ENCODE peak calls at places on chromosomes 1 and 21, in four cellular contexts. One of them, this sample, is unnamed.

GRCh38 chr1:18283601-18284385 is 176.2 kb downstream of the IGSF21 start:
- DNase-seq in suprapubic skin: no peak
- DNase-seq in fibroblast of the aortic adventitia: no peak
- DNase-seq in stomach: no peak
- DNase-seq in this sample: no peak

GRCh38 chr1:177170756-177171535 is at the start of gene BRINP2:
- DNase-seq in fibroblast of the aortic adventitia: peak; percentile 3
- DNase-seq in suprapubic skin: no peak
- DNase-seq in stomach: peak; percentile 56
- DNase-seq in this sample: no peak

GRCh38 chr1:204647114-204647804 is 38.3 kb downstream of the LRRN2 start:
- DNase-seq in fibroblast of the aortic adventitia: peak; percentile 81
- DNase-seq in stomach: peak; percentile 32
- DNase-seq in suprapubic skin: no peak
- DNase-seq in this sample: peak; percentile 65

GRCh38 chr21:42195378-42196031 is 23.4 kb upstream of the ABCG1 start:
- DNase-seq in fibroblast of the aortic adventitia: peak; percentile 49
- DNase-seq in suprapubic skin: no peak
- DNase-seq in stomach: no peak
- DNase-seq in this sample: no peak

GRCh38 chr1:152968248-152968647 is 2.2 kb upstream of the SPRR4 start:
- DNase-seq in suprapubic skin: no peak
- DNase-seq in stomach: no peak
- DNase-seq in fibroblast of the aortic adventitia: no peak
- DNase-seq in this sample: no peak

GRCh38 chr1:26126321-26127084 is 14.9 kb downstream of the PDIK1L start:
- DNase-seq in fibroblast of the aortic adventitia: peak; percentile 43
- DNase-seq in suprapubic skin: no peak
- DNase-seq in stomach: peak; percentile 56
- DNase-seq in this sample: no peak

GRCh38 chr1:153536618-153537375 is 1.0 kb upstream of the S100A6 start:
- DNase-seq in fibroblast of the aortic adventitia: no peak
- DNase-seq in suprapubic skin: no peak
- DNase-seq in stomach: peak; percentile 44
- DNase-seq in this sample: no peak

GRCh38 chr21:43639470-43640178 is 19.7 kb downstream of the HSF2BP start:
- DNase-seq in stomach: no peak
- DNase-seq in suprapubic skin: no peak
- DNase-seq in fibroblast of the aortic adventitia: peak; percentile 87
- DNase-seq in this sample: peak; percentile 45

GRCh38 chr1:39213511-39214002 is 9.1 kb downstream of the MACF1 start:
- DNase-seq in suprapubic skin: no peak
- DNase-seq in fibroblast of the aortic adventitia: peak; percentile 71
- DNase-seq in stomach: no peak
- DNase-seq in this sample: peak; percentile 83

GRCh38 chr1:154414606-154415005 is 9.5 kb downstream of the IL6R start:
- DNase-seq in suprapubic skin: no peak
- DNase-seq in stomach: peak; percentile 63
- DNase-seq in fibroblast of the aortic adventitia: no peak
- DNase-seq in this sample: no peak

GRCh38 chr1:182484531-182485257 is 34.7 kb downstream of the RGSL1 start:
- DNase-seq in suprapubic skin: no peak
- DNase-seq in stomach: no peak
- DNase-seq in fibroblast of the aortic adventitia: no peak
- DNase-seq in this sample: no peak

GRCh38 chr1:229411434-229412055 is 22.3 kb downstream of the ACTA1 start:
- DNase-seq in fibroblast of the aortic adventitia: no peak
- DNase-seq in stomach: no peak
- DNase-seq in suprapubic skin: no peak
- DNase-seq in this sample: no peak

GRCh38 chr21:17406202-17406601 is 106.6 kb upstream of the CXADR start:
- DNase-seq in suprapubic skin: no peak
- DNase-seq in stomach: no peak
- DNase-seq in fibroblast of the aortic adventitia: no peak
- DNase-seq in this sample: no peak

GRCh38 chr1:147177611-147178370 is 5.5 kb upstream of the PRKAB2 start:
- DNase-seq in stomach: no peak
- DNase-seq in fibroblast of the aortic adventitia: peak; percentile 54
- DNase-seq in suprapubic skin: no peak
- DNase-seq in this sample: peak; percentile 30

GRCh38 chr1:184002071-184002470 is 35.5 kb downstream of the COLGALT2 start:
- DNase-seq in fibroblast of the aortic adventitia: peak; percentile 91
- DNase-seq in stomach: no peak
- DNase-seq in suprapubic skin: no peak
- DNase-seq in this sample: peak; percentile 78

GRCh38 chr21:44943686-44944550 is 4.1 kb downstream of the SLX9 start:
- DNase-seq in suprapubic skin: peak; percentile 52
- DNase-seq in stomach: no peak
- DNase-seq in fibroblast of the aortic adventitia: no peak
- DNase-seq in this sample: no peak

GRCh38 chr1:183161391-183161790 is 24.7 kb upstream of the LAMC2 start:
- DNase-seq in suprapubic skin: no peak
- DNase-seq in fibroblast of the aortic adventitia: no peak
- DNase-seq in stomach: no peak
- DNase-seq in this sample: no peak

GRCh38 chr1:166839600-166840308 is 479 bp downstream of the POGK start:
- DNase-seq in stomach: peak; percentile 57
- DNase-seq in suprapubic skin: no peak
- DNase-seq in fibroblast of the aortic adventitia: peak; percentile 11
- DNase-seq in this sample: peak; percentile 25

GRCh38 chr1:207264663-207265270 is 56.7 kb upstream of the CD55 start:
- DNase-seq in suprapubic skin: no peak
- DNase-seq in fibroblast of the aortic adventitia: no peak
- DNase-seq in stomach: no peak
- DNase-seq in this sample: no peak

GRCh38 chr1:99645699-99646531 is at the start of gene PALMD:
- DNase-seq in suprapubic skin: peak; percentile 80
- DNase-seq in stomach: peak; percentile 51
- DNase-seq in fibroblast of the aortic adventitia: no peak
- DNase-seq in this sample: no peak

GRCh38 chr1:24745711-24746582 is 700 bp downstream of the CLIC4 start:
- DNase-seq in suprapubic skin: peak; percentile 88
- DNase-seq in stomach: peak; percentile 62
- DNase-seq in fibroblast of the aortic adventitia: peak; percentile 89
- DNase-seq in this sample: peak; percentile 46

GRCh38 chr1:183027031-183027430 is 3.8 kb downstream of the LAMC1 start:
- DNase-seq in fibroblast of the aortic adventitia: peak; percentile 34
- DNase-seq in stomach: no peak
- DNase-seq in suprapubic skin: no peak
- DNase-seq in this sample: no peak

GRCh38 chr1:41365772-41366427 is 4.7 kb downstream of the FOXO6 start:
- DNase-seq in fibroblast of the aortic adventitia: no peak
- DNase-seq in suprapubic skin: no peak
- DNase-seq in stomach: peak; percentile 56
- DNase-seq in this sample: no peak

GRCh38 chr1:205313681-205314308 is 7.8 kb downstream of the NUAK2 start:
- DNase-seq in fibroblast of the aortic adventitia: peak; percentile 79
- DNase-seq in stomach: peak; percentile 35
- DNase-seq in suprapubic skin: no peak
- DNase-seq in this sample: peak; percentile 54

GRCh38 chr1:237975903-237976302 is 85.2 kb upstream of the ZP4 start:
- DNase-seq in fibroblast of the aortic adventitia: no peak
- DNase-seq in suprapubic skin: no peak
- DNase-seq in stomach: no peak
- DNase-seq in this sample: no peak

GRCh38 chr1:191913234-191913948 is 244.9 kb upstream of the RGS18 start:
- DNase-seq in stomach: no peak
- DNase-seq in suprapubic skin: no peak
- DNase-seq in fibroblast of the aortic adventitia: no peak
- DNase-seq in this sample: no peak

GRCh38 chr1:5485968-5486665 is 506.1 kb downstream of the NPHP4 start:
- DNase-seq in stomach: no peak
- DNase-seq in suprapubic skin: no peak
- DNase-seq in fibroblast of the aortic adventitia: no peak
- DNase-seq in this sample: no peak

GRCh38 chr1:32071758-32072621 is 749 bp upstream of the TMEM39B start:
- DNase-seq in stomach: no peak
- DNase-seq in suprapubic skin: no peak
- DNase-seq in fibroblast of the aortic adventitia: peak; percentile 52
- DNase-seq in this sample: peak; percentile 66

GRCh38 chr1:247840819-247841218 is 877 bp downstream of the OR11L1 start:
- DNase-seq in stomach: no peak
- DNase-seq in suprapubic skin: no peak
- DNase-seq in fibroblast of the aortic adventitia: no peak
- DNase-seq in this sample: no peak

GRCh38 chr21:26116456-26117011 is 54.0 kb downstream of the APP start:
- DNase-seq in suprapubic skin: no peak
- DNase-seq in fibroblast of the aortic adventitia: peak; percentile 83
- DNase-seq in stomach: no peak
- DNase-seq in this sample: peak; percentile 32

GRCh38 chr1:114490235-114490634 is 20.8 kb downstream of the TRIM33 start:
- DNase-seq in stomach: no peak
- DNase-seq in suprapubic skin: no peak
- DNase-seq in fibroblast of the aortic adventitia: peak; percentile 66
- DNase-seq in this sample: no peak

GRCh38 chr1:220076861-220077762 is 12.5 kb downstream of the BPNT1 start:
- DNase-seq in stomach: no peak
- DNase-seq in suprapubic skin: no peak
- DNase-seq in fibroblast of the aortic adventitia: peak; percentile 26
- DNase-seq in this sample: no peak

GRCh38 chr21:35449846-35450245 is 400.7 kb upstream of the RUNX1 start:
- DNase-seq in fibroblast of the aortic adventitia: no peak
- DNase-seq in suprapubic skin: no peak
- DNase-seq in stomach: no peak
- DNase-seq in this sample: no peak

GRCh38 chr1:210027994-210028393 is 90.0 kb downstream of the SYT14 start:
- DNase-seq in fibroblast of the aortic adventitia: no peak
- DNase-seq in suprapubic skin: no peak
- DNase-seq in stomach: no peak
- DNase-seq in this sample: no peak

GRCh38 chr1:176656257-176656995 is 193.5 kb downstream of the PAPPA2 start:
- DNase-seq in stomach: no peak
- DNase-seq in fibroblast of the aortic adventitia: peak; percentile 98
- DNase-seq in suprapubic skin: no peak
- DNase-seq in this sample: peak; percentile 66

DNA sequence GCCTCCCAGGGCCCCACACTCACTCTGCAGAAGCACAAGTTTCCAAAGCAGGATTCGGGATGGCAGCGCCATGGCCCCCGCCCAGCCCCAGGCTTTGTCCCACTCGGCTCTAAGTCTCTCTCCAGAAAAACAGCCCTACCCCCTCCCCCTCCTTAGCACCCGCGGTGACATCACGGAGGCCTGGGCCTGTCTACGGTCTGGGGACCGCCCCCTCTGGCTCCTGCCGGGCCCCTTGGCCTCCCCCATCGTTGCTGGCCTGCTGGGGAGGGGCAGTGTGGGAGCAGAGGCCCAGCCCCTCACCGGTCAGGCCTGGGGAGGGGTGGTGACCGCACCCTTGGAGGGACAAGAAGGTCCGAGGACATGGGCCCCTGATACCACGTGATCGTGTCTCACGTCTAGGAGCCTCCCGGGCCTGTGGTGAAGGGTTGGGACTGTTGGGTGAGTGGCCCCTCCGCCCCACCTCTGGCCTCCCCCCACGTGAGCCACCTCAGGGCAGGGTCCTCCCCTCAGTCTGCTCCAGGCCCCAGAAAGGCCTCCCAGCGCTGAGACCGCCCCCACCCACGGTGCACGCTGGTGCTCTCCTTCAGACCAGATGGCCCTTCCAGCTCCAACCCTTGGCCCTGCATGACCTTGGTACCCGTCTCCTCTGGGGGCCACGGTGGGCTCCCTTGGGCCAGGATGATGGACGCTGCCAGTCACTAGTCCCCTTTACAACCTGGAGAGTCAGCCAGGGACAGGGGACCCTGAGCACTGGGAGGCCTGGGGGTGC is at the start of gene MXRA8:
- DNase-seq in suprapubic skin: no peak
- DNase-seq in fibroblast of the aortic adventitia: peak; percentile 96
- DNase-seq in stomach: no peak
- DNase-seq in this sample: peak; percentile 76
- TF ChIP-seq CTCF in suprapubic skin: no peak
- TF ChIP-seq CTCF in fibroblast of the aortic adventitia: no peak
- TF ChIP-seq CTCF in stomach: no peak
- TF ChIP-seq CTCF in this sample: no peak

GRCh38 chr1:109768700-109769325 is 5.1 kb upstream of the EPS8L3 start:
- DNase-seq in suprapubic skin: peak; percentile 61
- DNase-seq in stomach: no peak
- DNase-seq in fibroblast of the aortic adventitia: no peak
- DNase-seq in this sample: no peak

GRCh38 chr1:109767596-109768334 is 4.0 kb upstream of the EPS8L3 start:
- DNase-seq in stomach: peak; percentile 23
- DNase-seq in suprapubic skin: peak; percentile 62
- DNase-seq in fibroblast of the aortic adventitia: no peak
- DNase-seq in this sample: no peak

GRCh38 chr1:109768335-109768650 is 4.6 kb upstream of the EPS8L3 start:
- DNase-seq in suprapubic skin: no peak
- DNase-seq in stomach: peak; percentile 16
- DNase-seq in fibroblast of the aortic adventitia: no peak
- DNase-seq in this sample: no peak

GRCh38 chr1:109770331-109771095 is 6.8 kb upstream of the EPS8L3 start:
- DNase-seq in suprapubic skin: peak; percentile 59
- DNase-seq in fibroblast of the aortic adventitia: no peak
- DNase-seq in stomach: peak; percentile 20
- DNase-seq in this sample: no peak

GRCh38 chr1:109769335-109770078 is 5.8 kb upstream of the EPS8L3 start:
- DNase-seq in fibroblast of the aortic adventitia: peak; percentile 48
- DNase-seq in suprapubic skin: peak; percentile 49
- DNase-seq in stomach: peak; percentile 16
- DNase-seq in this sample: peak; percentile 87
- TF ChIP-seq CTCF in fibroblast of the aortic adventitia: no peak
- TF ChIP-seq CTCF in suprapubic skin: no peak
- TF ChIP-seq CTCF in stomach: no peak
- TF ChIP-seq CTCF in this sample: no peak

GRCh38 chr1:11735854-11736745 is at the start of gene AGTRAP:
- DNase-seq in fibroblast of the aortic adventitia: peak; percentile 93
- DNase-seq in stomach: peak; percentile 97
- DNase-seq in suprapubic skin: peak; percentile 99
- DNase-seq in this sample: peak; percentile 82
- TF ChIP-seq CTCF in fibroblast of the aortic adventitia: peak; percentile 2
- TF ChIP-seq CTCF in stomach: no peak
- TF ChIP-seq CTCF in suprapubic skin: no peak
- TF ChIP-seq CTCF in this sample: peak; percentile 25

DNA sequence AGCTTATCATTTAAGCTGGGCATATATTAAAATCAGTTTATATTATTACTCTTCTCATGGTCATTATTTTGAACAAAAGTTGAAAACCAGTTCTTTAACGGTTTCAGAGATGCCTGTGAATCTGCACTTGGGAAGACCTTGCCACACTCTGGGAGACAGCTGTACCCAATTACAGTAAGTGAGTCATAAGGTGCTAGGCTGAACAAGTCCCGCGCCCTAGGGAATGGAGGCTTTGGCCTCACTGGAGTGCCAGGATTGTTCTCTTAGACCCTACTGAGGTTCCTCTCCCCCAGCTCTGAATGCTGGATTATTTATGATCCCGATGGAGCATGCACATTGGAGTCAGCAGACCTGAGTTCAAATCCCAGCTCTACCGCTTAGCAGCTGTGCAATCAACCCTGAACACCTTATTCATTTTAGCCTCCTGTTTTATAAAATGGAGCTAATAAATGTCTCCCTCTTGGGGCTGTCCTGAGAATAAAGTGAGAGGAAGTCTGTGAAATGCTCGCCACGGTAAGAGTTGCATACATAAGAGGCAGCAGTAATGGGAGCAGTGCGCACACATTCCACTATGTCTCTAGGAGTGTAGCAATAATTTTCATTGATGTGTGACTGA is 266.2 kb downstream of the FOXD2 start:
- DNase-seq in suprapubic skin: no peak
- DNase-seq in fibroblast of the aortic adventitia: peak; percentile 82
- DNase-seq in stomach: no peak
- DNase-seq in this sample: peak; percentile 37
- TF ChIP-seq CTCF in suprapubic skin: no peak
- TF ChIP-seq CTCF in fibroblast of the aortic adventitia: peak; percentile 21
- TF ChIP-seq CTCF in stomach: no peak
- TF ChIP-seq CTCF in this sample: peak; percentile 58